ENCODE peak calls at places on chromosomes 4 and X, in six cellular contexts. One of them, this sample, is unnamed.

GRCh38 chr4:121705521-121705920 is 8.7 kb upstream of the ANXA5 start:
- DNase-seq in IMR-90: no peak
- DNase-seq in H1: no peak
- DNase-seq in mesenchymal stem cell: no peak
- DNase-seq in trophoblast cell: no peak
- DNase-seq in neuronal stem cell: no peak
- DNase-seq in this sample: no peak

GRCh38 chr4:10096201-10096975 is 20.2 kb downstream of the WDR1 start:
- DNase-seq in IMR-90: peak; percentile 94
- DNase-seq in mesenchymal stem cell: peak; percentile 95
- DNase-seq in H1: no peak
- DNase-seq in neuronal stem cell: no peak
- DNase-seq in trophoblast cell: peak; percentile 16
- DNase-seq in this sample: no peak

GRCh38 chr4:154626793-154627484 is 14.5 kb upstream of the FGG start:
- DNase-seq in IMR-90: peak; percentile 6
- DNase-seq in neuronal stem cell: peak; percentile 62
- DNase-seq in H1: peak; percentile 62
- DNase-seq in trophoblast cell: peak; percentile 19
- DNase-seq in mesenchymal stem cell: peak; percentile 37
- DNase-seq in this sample: peak; percentile 86

GRCh38 chrX:9465380-9466114 is 689 bp downstream of the TBL1X start:
- DNase-seq in trophoblast cell: no peak
- DNase-seq in neuronal stem cell: no peak
- DNase-seq in IMR-90: no peak
- DNase-seq in H1: no peak
- DNase-seq in mesenchymal stem cell: peak; percentile 18
- DNase-seq in this sample: peak; percentile 11

GRCh38 chr4:114472269-114473032 is 126.2 kb upstream of the UGT8 start:
- DNase-seq in mesenchymal stem cell: no peak
- DNase-seq in H1: no peak
- DNase-seq in IMR-90: no peak
- DNase-seq in trophoblast cell: no peak
- DNase-seq in neuronal stem cell: no peak
- DNase-seq in this sample: no peak

GRCh38 chr4:97235516-97235915 is 907.8 kb downstream of the STPG2 start:
- DNase-seq in H1: no peak
- DNase-seq in trophoblast cell: no peak
- DNase-seq in mesenchymal stem cell: no peak
- DNase-seq in IMR-90: no peak
- DNase-seq in neuronal stem cell: peak; percentile 51
- DNase-seq in this sample: peak; percentile 42

GRCh38 chr4:68466185-68466584 is 18.9 kb downstream of the TMPRSS11E start:
- DNase-seq in trophoblast cell: no peak
- DNase-seq in IMR-90: peak; percentile 68
- DNase-seq in H1: no peak
- DNase-seq in mesenchymal stem cell: peak; percentile 85
- DNase-seq in neuronal stem cell: no peak
- DNase-seq in this sample: no peak

GRCh38 chrX:110310896-110311295 is 7.0 kb downstream of the AMMECR1 start:
- DNase-seq in H1: no peak
- DNase-seq in mesenchymal stem cell: peak; percentile 54
- DNase-seq in trophoblast cell: no peak
- DNase-seq in neuronal stem cell: no peak
- DNase-seq in IMR-90: no peak
- DNase-seq in this sample: no peak

GRCh38 chr4:174564529-174564928 is 42.2 kb upstream of the HPGD start:
- DNase-seq in trophoblast cell: no peak
- DNase-seq in H1: no peak
- DNase-seq in IMR-90: no peak
- DNase-seq in neuronal stem cell: no peak
- DNase-seq in mesenchymal stem cell: no peak
- DNase-seq in this sample: no peak

GRCh38 chr4:155889036-155889793 is 14.3 kb upstream of the TDO2 start:
- DNase-seq in mesenchymal stem cell: peak; percentile 94
- DNase-seq in IMR-90: peak; percentile 89
- DNase-seq in neuronal stem cell: no peak
- DNase-seq in H1: no peak
- DNase-seq in trophoblast cell: no peak
- DNase-seq in this sample: no peak

GRCh38 chr4:10031663-10032590 is 10.6 kb upstream of the SLC2A9 start:
- DNase-seq in mesenchymal stem cell: no peak
- DNase-seq in trophoblast cell: no peak
- DNase-seq in neuronal stem cell: no peak
- DNase-seq in IMR-90: no peak
- DNase-seq in H1: no peak
- DNase-seq in this sample: peak; percentile 55

GRCh38 chrX:40172169-40172979 is 74.6 kb upstream of the BCOR start:
- DNase-seq in trophoblast cell: peak; percentile 47
- DNase-seq in IMR-90: peak; percentile 44
- DNase-seq in neuronal stem cell: no peak
- DNase-seq in mesenchymal stem cell: peak; percentile 90
- DNase-seq in H1: no peak
- DNase-seq in this sample: peak; percentile 38

GRCh38 chr4:23788460-23788859 is 101.4 kb downstream of the PPARGC1A start:
- DNase-seq in IMR-90: peak; percentile 26
- DNase-seq in trophoblast cell: no peak
- DNase-seq in mesenchymal stem cell: peak; percentile 71
- DNase-seq in H1: no peak
- DNase-seq in neuronal stem cell: no peak
- DNase-seq in this sample: no peak
- H3K4me3 ChIP-seq in IMR-90: no peak overlapping the region
- H3K4me3 ChIP-seq in trophoblast cell: no peak overlapping the region
- H3K4me3 ChIP-seq in mesenchymal stem cell: no peak overlapping the region
- H3K4me3 ChIP-seq in H1: no peak overlapping the region
- H3K4me3 ChIP-seq in neuronal stem cell: no peak overlapping the region
- H3K4me3 ChIP-seq in this sample: no peak overlapping the region

GRCh38 chr4:79632114-79632513 is 224.1 kb upstream of the GK2 start:
- DNase-seq in mesenchymal stem cell: no peak
- DNase-seq in trophoblast cell: peak; percentile 81
- DNase-seq in H1: no peak
- DNase-seq in IMR-90: no peak
- DNase-seq in neuronal stem cell: no peak
- DNase-seq in this sample: peak; percentile 36
- H2BK5ac ChIP-seq in mesenchymal stem cell: no peak overlapping the region
- H2BK5ac ChIP-seq in trophoblast cell: no peak overlapping the region
- H2BK5ac ChIP-seq in H1: no peak overlapping the region
- H2BK5ac ChIP-seq in IMR-90: no peak overlapping the region
- H2BK5ac ChIP-seq in neuronal stem cell: no peak overlapping the region
- H2BK5ac ChIP-seq in this sample: no peak overlapping the region

GRCh38 chrX:10769696-10770619 is 149.6 kb upstream of the MID1 start:
- DNase-seq in neuronal stem cell: peak; percentile 33
- DNase-seq in H1: no peak
- DNase-seq in mesenchymal stem cell: peak; percentile 9
- DNase-seq in trophoblast cell: no peak
- DNase-seq in IMR-90: peak; percentile 61
- DNase-seq in this sample: peak; percentile 37
- H3K4me3 ChIP-seq in neuronal stem cell: peak overlapping the region; percentile 35
- H3K4me3 ChIP-seq in H1: peak overlapping the region; percentile 30
- H3K4me3 ChIP-seq in mesenchymal stem cell: no peak overlapping the region
- H3K4me3 ChIP-seq in trophoblast cell: no peak overlapping the region
- H3K4me3 ChIP-seq in IMR-90: peak overlapping the region; percentile 36
- H3K4me3 ChIP-seq in this sample: no peak overlapping the region

GRCh38 chr4:145546556-145546955 is 64.9 kb downstream of the SMAD1 start:
- DNase-seq in IMR-90: no peak
- DNase-seq in neuronal stem cell: no peak
- DNase-seq in trophoblast cell: no peak
- DNase-seq in mesenchymal stem cell: peak; percentile 7
- DNase-seq in H1: no peak
- DNase-seq in this sample: no peak
- H2BK5ac ChIP-seq in IMR-90: peak overlapping the region; percentile 25
- H2BK5ac ChIP-seq in neuronal stem cell: no peak overlapping the region
- H2BK5ac ChIP-seq in trophoblast cell: no peak overlapping the region
- H2BK5ac ChIP-seq in mesenchymal stem cell: peak overlapping the region; percentile 39
- H2BK5ac ChIP-seq in H1: peak overlapping the region; percentile 66
- H2BK5ac ChIP-seq in this sample: no peak overlapping the region

GRCh38 chrX:139203681-139204575 is 326.6 kb upstream of the F9 start:
- DNase-seq in trophoblast cell: no peak
- DNase-seq in IMR-90: no peak
- DNase-seq in mesenchymal stem cell: no peak
- DNase-seq in neuronal stem cell: no peak
- DNase-seq in H1: no peak
- DNase-seq in this sample: peak; percentile 59
- H3K4me3 ChIP-seq in trophoblast cell: peak overlapping the region; percentile 59
- H3K4me3 ChIP-seq in IMR-90: no peak overlapping the region
- H3K4me3 ChIP-seq in mesenchymal stem cell: peak overlapping the region; percentile 52
- H3K4me3 ChIP-seq in neuronal stem cell: peak overlapping the region; percentile 53
- H3K4me3 ChIP-seq in H1: peak overlapping the region; percentile 65
- H3K4me3 ChIP-seq in this sample: peak overlapping the region; percentile 48

This sample was measured in mesendoderm.